ENCODE peak calls at places on chromosomes 2 and 18, in seven cellular contexts. S is H1, P is Panc1, T is HepG2, V is HCT116, L is GM12878, N is K562. Q is an unnamed sample.

GRCh38 chr18:22332590-22332989 is 85.1 kb downstream of the CTAGE1 start:
- DNase-seq in S (peak), P (no peak), T (peak), V (no peak), L (no peak), N (peak), Q (no peak)

GRCh38 chr2:200763422-200763821 is 48.3 kb upstream of the BZW1 start:
- DNase-seq in S (no peak), P (no peak), T (no peak), V (no peak), L (no peak), N (no peak), Q (no peak)

GRCh38 chr2:233981574-233982420 is 64.6 kb downstream of the TRPM8 start:
- DNase-seq in S (no peak), P (no peak), T (peak), V (no peak), L (no peak), N (no peak), Q (no peak)

GRCh38 chr18:31685097-31686082 is 1.0 kb upstream of the B4GALT6 start:
- DNase-seq in S (peak), P (no peak), T (peak), V (peak), L (peak), N (peak), Q (peak)

GRCh38 chr2:188726561-188727247 is 247.5 kb upstream of the COL3A1 start:
- DNase-seq in S (no peak), P (no peak), T (no peak), V (no peak), L (no peak), N (no peak), Q (no peak)

GRCh38 chr2:60351321-60351720 is 202.1 kb downstream of the BCL11A start:
- DNase-seq in S (no peak), P (no peak), T (no peak), V (no peak), L (no peak), N (no peak), Q (no peak)

GRCh38 chr2:113102133-113102532 is 25.3 kb upstream of the IL1RN start:
- DNase-seq in S (no peak), P (no peak), T (no peak), V (no peak), L (no peak), N (no peak), Q (no peak)

GRCh38 chr2:37740330-37740729 is 68.9 kb upstream of the CDC42EP3 start:
- DNase-seq in S (no peak), P (no peak), T (no peak), V (no peak), L (no peak), N (no peak), Q (no peak)

GRCh38 chr2:132384491-132385186 is 32.0 kb upstream of the GPR39 start:
- DNase-seq in S (no peak), P (no peak), T (no peak), V (no peak), L (no peak), N (no peak), Q (no peak)

GRCh38 chr2:54456526-54457325 is 599 bp downstream of the SPTBN1 start:
- DNase-seq in S (no peak), P (no peak), T (peak), V (no peak), L (no peak), N (peak), Q (peak)

GRCh38 chr2:240404174-240404852 is 31.1 kb upstream of the GPC1 start:
- DNase-seq in S (no peak), P (no peak), T (no peak), V (no peak), L (no peak), N (no peak), Q (no peak)

GRCh38 chr2:218777276-218777990 is 4.5 kb upstream of the CYP27A1 start:
- DNase-seq in S (no peak), P (no peak), T (no peak), V (no peak), L (no peak), N (no peak), Q (no peak)

GRCh38 chr2:194319222-194319992 is 1337.6 kb upstream of the SLC39A10 start:
- DNase-seq in S (no peak), P (no peak), T (peak), V (peak), L (no peak), N (peak), Q (peak)

GRCh38 chr2:71534786-71535185 is 81.4 kb downstream of the DYSF start:
- DNase-seq in S (no peak), P (no peak), T (no peak), V (no peak), L (no peak), N (no peak), Q (no peak)

GRCh38 chr2:71536311-71536710 is 83.0 kb downstream of the DYSF start:
- DNase-seq in S (no peak), P (no peak), T (no peak), V (no peak), L (no peak), N (no peak), Q (no peak)

GRCh38 chr2:71535526-71535925 is 82.2 kb downstream of the DYSF start:
- DNase-seq in S (no peak), P (no peak), T (no peak), V (no peak), L (no peak), N (no peak), Q (no peak)

GRCh38 chr2:71532327-71532726 is 79.0 kb downstream of the DYSF start:
- DNase-seq in S (no peak), P (no peak), T (no peak), V (no peak), L (no peak), N (no peak), Q (no peak)

GRCh38 chr2:71534201-71534600 is 80.8 kb downstream of the DYSF start:
- DNase-seq in S (no peak), P (no peak), T (no peak), V (no peak), L (no peak), N (no peak), Q (no peak)
- TF ChIP-seq SIN3A in S (no peak), P (no peak), T (no peak), V (no peak), L (no peak), N (no peak), Q (no peak)

GRCh38 chr2:119694994-119695521 is 16.1 kb downstream of the TMEM177 start:
- DNase-seq in S (no peak), P (no peak), T (peak), V (no peak), L (no peak), N (no peak), Q (no peak)
- TF ChIP-seq SIN3A in S (no peak), P (no peak), T (no peak), V (no peak), L (no peak), N (no peak), Q (no peak)

GRCh38 chr2:40243581-40243980 is 208.3 kb downstream of the SLC8A1 start:
- DNase-seq in S (no peak), P (no peak), T (no peak), V (no peak), L (no peak), N (no peak), Q (no peak)
- TF ChIP-seq SIN3A in S (no peak), P (no peak), T (no peak), V (no peak), L (no peak), N (no peak), Q (no peak)

DNA sequence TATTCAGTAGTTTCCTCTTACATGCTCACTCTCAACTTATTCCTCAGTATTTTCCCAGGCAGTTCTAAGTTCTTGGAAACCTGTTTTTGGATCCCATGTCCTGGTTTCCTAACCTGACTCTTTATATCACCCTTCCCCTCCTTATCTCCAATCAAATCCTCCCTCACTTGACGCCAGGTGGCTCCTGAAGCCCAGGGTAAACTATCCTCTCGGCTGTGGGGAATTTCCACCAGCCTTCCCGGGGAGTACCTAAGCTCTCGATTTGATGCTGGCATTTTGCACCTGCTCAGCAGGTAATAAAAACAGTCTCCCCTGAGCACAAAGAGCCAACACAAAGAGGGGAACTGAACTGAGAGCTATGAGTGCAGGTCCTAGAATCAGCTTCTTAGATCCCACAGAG is 538.0 kb downstream of the SLC4A3 start:
- DNase-seq in S (no peak), P (no peak), T (no peak), V (no peak), L (no peak), N (no peak), Q (no peak)
- TF ChIP-seq SIN3A in S (no peak), P (no peak), T (no peak), V (no peak), L (no peak), N (no peak), Q (no peak)

DNA sequence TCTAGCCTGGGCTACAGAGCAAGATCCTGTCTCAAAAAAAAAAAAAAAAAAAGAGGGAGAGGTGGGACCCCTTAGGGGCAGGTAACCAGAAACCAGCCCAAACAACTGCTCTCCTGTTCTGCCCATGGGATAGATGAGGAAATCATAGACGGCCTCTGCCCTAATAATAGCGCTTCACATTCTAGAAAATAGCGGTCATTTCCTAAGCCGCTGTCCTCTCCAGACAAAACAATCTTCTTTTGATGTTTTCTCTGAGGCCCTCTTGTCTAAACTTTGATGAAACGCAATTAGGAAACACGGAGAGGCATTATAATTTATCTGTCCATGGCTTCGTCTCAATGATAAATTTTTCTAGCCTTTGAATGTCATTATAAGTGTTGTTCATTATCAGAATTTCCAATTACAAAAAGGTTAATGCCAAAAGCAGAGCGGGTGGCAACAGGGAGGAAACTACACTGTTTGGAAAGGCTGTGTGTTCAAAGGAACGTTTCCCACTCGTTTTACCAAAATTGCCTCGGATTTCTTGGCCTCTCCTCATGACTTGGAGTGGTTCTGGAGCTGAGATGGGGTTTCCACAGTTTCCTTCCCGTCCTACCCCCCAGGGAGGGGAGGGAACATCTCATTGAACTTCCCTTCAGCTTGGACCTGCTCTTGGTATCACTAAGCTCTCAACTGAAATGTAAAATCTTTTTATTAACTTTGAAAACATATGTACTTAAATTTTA is 151.6 kb upstream of the ZNF236 start:
- DNase-seq in S (no peak), P (no peak), T (no peak), V (no peak), L (no peak), N (no peak), Q (no peak)
- TF ChIP-seq SIN3A in S (no peak), P (no peak), T (no peak), V (no peak), L (no peak), N (no peak), Q (no peak)